ENCODE peak calls at places on chromosomes 2 and 18, in four cellular contexts. K is activated gamma-delta T cell treated with anti-CD3 and anti-CD28 coated beads, Interleukin-2, amount 50 U/mL, for 16 hours; W is KG1; D is T-helper 9 cell. F is an unnamed sample.

GRCh38 chr2:102110596-102111334 is 31.8 kb upstream of the IL1R1 start:
- DNase-seq in K (no peak), W (no peak), D (no peak), F (no peak)

GRCh38 chr2:127012215-127012614 is 94.7 kb downstream of the BIN1 start:
- DNase-seq in K (no peak), W (no peak), D (no peak), F (no peak)

GRCh38 chr18:37328946-37329719 is 236.5 kb downstream of the CELF4 start:
- DNase-seq in K (no peak), W (no peak), D (no peak), F (no peak)

GRCh38 chr2:177529166-177529565 is 136.6 kb downstream of the AGPS start:
- DNase-seq in K (no peak), W (no peak), D (no peak), F (no peak)

GRCh38 chr18:50696436-50696835 is 123.4 kb downstream of the MRO start:
- DNase-seq in K (no peak), W (no peak), D (no peak), F (no peak)

GRCh38 chr2:238897122-238897880 is 49.4 kb downstream of the TWIST2 start:
- DNase-seq in K (no peak), W (no peak), D (no peak), F (no peak)

GRCh38 chr18:76979111-76979751 is 153.4 kb downstream of the MBP start:
- DNase-seq in K (no peak), W (no peak), D (no peak), F (no peak)

GRCh38 chr18:25298853-25299274 is 53.1 kb downstream of the ZNF521 start:
- DNase-seq in K (no peak), W (no peak), D (no peak), F (no peak)

GRCh38 chr2:199716807-199717586 is 134.0 kb downstream of the FTCDNL1 start:
- DNase-seq in K (no peak), W (no peak), D (no peak), F (no peak)

GRCh38 chr2:196849895-196850294 is 40.7 kb upstream of the C2orf66 start:
- DNase-seq in K (no peak), W (no peak), D (no peak), F (no peak)

GRCh38 chr2:195543902-195544894 is 112.8 kb upstream of the SLC39A10 start:
- DNase-seq in K (no peak), W (no peak), D (no peak), F (no peak)

GRCh38 chr2:60961457-60961856 is 56.1 kb upstream of the PEX13 start:
- DNase-seq in K (no peak), W (no peak), D (no peak), F (peak)

GRCh38 chr2:27095745-27096651 is 9.4 kb downstream of the KHK start:
- DNase-seq in K (no peak), W (no peak), D (no peak), F (no peak)

GRCh38 chr2:3780477-3781402 is 77.4 kb downstream of the DCDC2C start:
- DNase-seq in K (peak), W (peak), D (peak), F (peak)

GRCh38 chr2:143357956-143358355 is 228.7 kb downstream of the ARHGAP15 start:
- DNase-seq in K (no peak), W (no peak), D (no peak), F (no peak)

GRCh38 chr18:62070306-62070705 is 116.5 kb downstream of the PIGN start:
- DNase-seq in K (no peak), W (no peak), D (no peak), F (no peak)